ENCODE peak calls at places on chromosomes 5 and 9, in four cellular contexts. F is lower lobe of right lung, Y is adrenal gland, B is suprapubic skin. A is an unnamed sample.
A peak's percentile ranks its signal among the peaks of the same experiment; 100 is the strongest.

GRCh38 chr5:55218966-55219365 is 8.1 kb downstream of the MCIDAS start:
- DNase-seq in F (peak; percentile 90), Y (no peak), B (no peak), A (no peak)

GRCh38 chr5:1959911-1960581 is 77.3 kb upstream of the IRX4 start:
- DNase-seq in F (no peak), Y (no peak), B (no peak), A (no peak)

GRCh38 chr9:93099551-93100264 is 3.7 kb downstream of the CARD19 start:
- DNase-seq in F (peak; percentile 44), Y (peak; percentile 52), B (peak; percentile 62), A (peak; percentile 44)

GRCh38 chr5:154284433-154284832 is 93.9 kb downstream of the GALNT10 start:
- DNase-seq in F (no peak), Y (no peak), B (no peak), A (no peak)

GRCh38 chr5:35956429-35956828 is 18.0 kb upstream of the CAPSL start:
- DNase-seq in F (no peak), Y (no peak), B (no peak), A (no peak)

GRCh38 chr5:148687427-148687826 is 33.1 kb upstream of the HTR4 start:
- DNase-seq in F (no peak), Y (no peak), B (no peak), A (no peak)

GRCh38 chr5:170416526-170416925 is 27.4 kb upstream of the KCNMB1 start:
- DNase-seq in F (no peak), Y (no peak), B (no peak), A (no peak)

GRCh38 chr5:52837591-52838001 is 49.9 kb downstream of the ITGA1 start:
- DNase-seq in F (no peak), Y (no peak), B (no peak), A (no peak)

GRCh38 chr5:172951381-172952033 is 7.7 kb upstream of the RPL26L1 start:
- DNase-seq in F (no peak), Y (no peak), B (no peak), A (no peak)

GRCh38 chr5:136458481-136458880 is 93.1 kb upstream of the TRPC7 start:
- DNase-seq in F (no peak), Y (no peak), B (no peak), A (no peak)

GRCh38 chr5:96870094-96871021 is 5.9 kb upstream of the ERAP2 start:
- DNase-seq in F (no peak), Y (no peak), B (no peak), A (no peak)

DNA sequence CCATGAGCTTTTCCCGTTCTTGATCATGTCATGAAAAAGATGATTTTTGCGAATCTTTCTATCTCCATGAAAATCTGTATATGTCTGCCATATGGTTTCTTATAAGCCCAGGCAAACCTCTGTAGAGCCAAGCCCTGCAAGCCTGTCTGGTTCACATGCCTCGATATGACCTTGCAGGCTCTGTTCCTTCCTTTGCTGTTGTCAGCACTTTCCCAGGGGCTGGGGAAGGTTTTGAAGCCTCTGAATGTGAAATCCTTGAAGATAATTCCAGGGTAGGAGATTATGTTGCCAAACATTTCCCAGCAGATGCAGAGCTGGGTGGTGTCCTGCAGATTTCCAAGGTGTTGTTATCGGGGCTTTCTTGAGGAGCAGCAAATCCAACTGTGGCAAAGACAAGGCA is 60.6 kb upstream of the RPS23 start:
- DNase-seq in F (no peak), Y (peak; percentile 43), B (no peak), A (no peak)
- H3K4me1 ChIP-seq in F (peaks cover 6% of the 10 kb centered on the region), Y (peaks cover 7% of the 10 kb centered on the region), B (peaks cover 14% of the 10 kb centered on the region), A (peaks cover 6% of the 10 kb centered on the region)

DNA sequence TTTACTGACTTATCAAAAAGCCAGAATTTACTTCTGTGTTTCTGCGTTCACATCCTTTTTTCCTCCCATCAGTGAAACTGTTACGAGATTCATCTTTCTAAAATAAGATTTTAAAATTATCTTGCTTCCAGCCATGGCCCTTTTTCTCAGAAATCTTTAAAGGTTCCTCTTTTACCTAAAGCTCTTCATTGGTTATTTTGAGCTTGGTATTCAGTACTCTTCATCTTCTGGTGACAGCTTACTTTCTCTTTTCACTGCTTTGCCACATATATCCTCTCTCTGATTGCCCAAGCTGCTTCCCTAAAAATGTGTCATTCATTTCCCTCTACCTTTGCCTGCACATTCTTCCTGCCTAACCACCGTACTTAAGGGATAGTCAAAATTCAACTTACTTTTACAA is 32.3 kb downstream of the TGFBR1 start:
- DNase-seq in F (no peak), Y (no peak), B (no peak), A (no peak)
- H3K4me3 ChIP-seq in F (no peak overlapping the region), Y (no peak overlapping the region), B (no peak overlapping the region), A (no peak overlapping the region)

GRCh38 chr5:131303537-131303936 is 39.7 kb downstream of the CDC42SE2 start:
- DNase-seq in F (no peak), Y (no peak), B (no peak), A (no peak)
- H3K9me3 ChIP-seq in F (no peaks in the 10 kb centered on the region), Y (no peaks in the 10 kb centered on the region), B (no peaks in the 10 kb centered on the region), A (no peaks in the 10 kb centered on the region)

DNA sequence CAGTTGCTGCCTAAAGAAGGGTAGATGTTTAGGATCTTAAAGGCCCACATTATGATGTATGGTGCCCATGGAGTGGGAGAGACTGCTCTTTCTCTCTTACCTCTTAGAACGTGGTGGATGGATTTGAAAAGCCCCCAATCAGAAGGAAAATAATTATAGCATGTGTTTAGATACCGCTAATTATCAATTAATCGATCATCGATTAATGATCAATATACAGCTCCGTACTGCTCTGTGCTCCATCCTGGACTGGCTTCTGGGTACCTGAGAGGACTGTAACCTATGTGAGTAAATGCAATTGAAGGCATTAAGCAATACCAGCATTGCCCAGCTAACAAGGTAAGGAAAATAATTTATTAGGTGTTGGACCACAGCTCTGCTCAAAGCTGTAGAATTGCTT is 149.1 kb downstream of the MAST4 start:
- DNase-seq in F (no peak), Y (no peak), B (no peak), A (no peak)
- H3K4me1 ChIP-seq in F (peaks cover 33% of the 10 kb centered on the region), Y (peaks cover 28% of the 10 kb centered on the region), B (no peaks in the 10 kb centered on the region), A (peaks cover 11% of the 10 kb centered on the region)

A was measured in right cardiac atrium.